ENCODE peak calls at places on chromosome X, in seven cellular contexts. F, E, Y, T, Q, O and J are unnamed samples.

GRCh38 chrX:149248073-149248625 is 257.0 kb downstream of the IDS start:
- DNase-seq in F (no peak), E (no peak), Y (no peak), T (no peak), Q (no peak), O (no peak), J (no peak)

GRCh38 chrX:79080131-79080530 is 64.4 kb upstream of the GPR174 start:
- DNase-seq in F (no peak), E (no peak), Y (no peak), T (no peak), Q (no peak), O (no peak), J (peak; percentile 14)

GRCh38 chrX:148567229-148567628 is 66.8 kb downstream of the AFF2 start:
- DNase-seq in F (peak; percentile 14), E (no peak), Y (no peak), T (no peak), Q (no peak), O (no peak), J (peak; percentile 59)

GRCh38 chrX:17939724-17940123 is 78.6 kb upstream of the RAI2 start:
- DNase-seq in F (no peak), E (no peak), Y (no peak), T (peak; percentile 39), Q (no peak), O (no peak), J (no peak)

GRCh38 chrX:7934026-7934425 is 6.8 kb upstream of the PNPLA4 start:
- DNase-seq in F (no peak), E (no peak), Y (no peak), T (no peak), Q (no peak), O (no peak), J (no peak)

GRCh38 chrX:8433296-8434094 is 31.1 kb upstream of the VCX3B start:
- DNase-seq in F (no peak), E (no peak), Y (no peak), T (peak; percentile 13), Q (no peak), O (no peak), J (no peak)

GRCh38 chrX:5869786-5870185 is 358.9 kb downstream of the NLGN4X start:
- DNase-seq in F (no peak), E (no peak), Y (no peak), T (no peak), Q (no peak), O (no peak), J (no peak)

GRCh38 chrX:82764521-82764920 is 743.6 kb upstream of the POU3F4 start:
- DNase-seq in F (no peak), E (no peak), Y (no peak), T (no peak), Q (no peak), O (no peak), J (no peak)

GRCh38 chrX:97155809-97156208 is 272.1 kb downstream of the RPA4 start:
- DNase-seq in F (no peak), E (no peak), Y (no peak), T (no peak), Q (no peak), O (no peak), J (no peak)

GRCh38 chrX:148574247-148574973 is 74.0 kb downstream of the AFF2 start:
- DNase-seq in F (no peak), E (no peak), Y (no peak), T (no peak), Q (no peak), O (no peak), J (peak; percentile 22)

GRCh38 chrX:18755651-18756050 is 48.2 kb downstream of the PPEF1 start:
- DNase-seq in F (no peak), E (no peak), Y (no peak), T (no peak), Q (no peak), O (no peak), J (no peak)

GRCh38 chrX:136259543-136259942 is 8.3 kb upstream of the MAP7D3 start:
- DNase-seq in F (no peak), E (no peak), Y (no peak), T (no peak), Q (no peak), O (no peak), J (peak; percentile 73)

GRCh38 chrX:20437678-20438077 is 171.0 kb upstream of the RPS6KA3 start:
- DNase-seq in F (no peak), E (no peak), Y (no peak), T (no peak), Q (peak; percentile 57), O (no peak), J (no peak)

GRCh38 chrX:38482183-38482582 is 79.2 kb upstream of the TSPAN7 start:
- DNase-seq in F (no peak), E (no peak), Y (no peak), T (no peak), Q (no peak), O (no peak), J (no peak)

GRCh38 chrX:46308106-46308505 is 237.1 kb downstream of the ZNF674 start:
- DNase-seq in F (no peak), E (no peak), Y (no peak), T (no peak), Q (no peak), O (no peak), J (no peak)

GRCh38 chrX:103012945-103013344 is 51.0 kb downstream of the BEX1 start:
- DNase-seq in F (no peak), E (no peak), Y (no peak), T (peak; percentile 69), Q (no peak), O (no peak), J (peak; percentile 9)

GRCh38 chrX:16852617-16853179 is 17.5 kb downstream of the RBBP7 start:
- DNase-seq in F (no peak), E (no peak), Y (no peak), T (no peak), Q (no peak), O (no peak), J (peak; percentile 20)

GRCh38 chrX:136191171-136191570 is 43.8 kb downstream of the FHL1 start:
- DNase-seq in F (no peak), E (no peak), Y (no peak), T (no peak), Q (no peak), O (no peak), J (no peak)

GRCh38 chrX:23883737-23884354 is 23.9 kb downstream of the APOO start:
- DNase-seq in F (no peak), E (no peak), Y (peak; percentile 6), T (peak; percentile 84), Q (no peak), O (peak; percentile 66), J (peak; percentile 84)

GRCh38 chrX:17374619-17375360 is at the start of gene NHS:
- DNase-seq in F (peak; percentile 83), E (peak; percentile 90), Y (peak; percentile 84), T (peak; percentile 83), Q (no peak), O (peak; percentile 61), J (peak; percentile 86)

GRCh38 chrX:331772-332495 is 13.3 kb upstream of the GTPBP6 start:
- DNase-seq in F (no peak), E (no peak), Y (no peak), T (no peak), Q (no peak), O (no peak), J (no peak)

GRCh38 chrX:327660-328126 is 9.1 kb upstream of the GTPBP6 start:
- DNase-seq in F (no peak), E (no peak), Y (no peak), T (no peak), Q (no peak), O (no peak), J (no peak)

GRCh38 chrX:331145-331771 is 12.7 kb upstream of the GTPBP6 start:
- DNase-seq in F (peak; percentile 66), E (peak; percentile 47), Y (peak; percentile 71), T (peak; percentile 16), Q (no peak), O (no peak), J (peak; percentile 78)

GRCh38 chrX:330726-331144 is 12.1 kb upstream of the GTPBP6 start:
- DNase-seq in F (no peak), E (no peak), Y (no peak), T (no peak), Q (no peak), O (no peak), J (no peak)

GRCh38 chrX:329291-329910 is 10.8 kb upstream of the GTPBP6 start:
- DNase-seq in F (no peak), E (no peak), Y (no peak), T (no peak), Q (no peak), O (no peak), J (no peak)
- TF ChIP-seq EZH2phosphoT487 in F (no peak), E (no peak), Y (no peak), T (no peak), Q (no peak), O (no peak), J (no peak)

DNA sequence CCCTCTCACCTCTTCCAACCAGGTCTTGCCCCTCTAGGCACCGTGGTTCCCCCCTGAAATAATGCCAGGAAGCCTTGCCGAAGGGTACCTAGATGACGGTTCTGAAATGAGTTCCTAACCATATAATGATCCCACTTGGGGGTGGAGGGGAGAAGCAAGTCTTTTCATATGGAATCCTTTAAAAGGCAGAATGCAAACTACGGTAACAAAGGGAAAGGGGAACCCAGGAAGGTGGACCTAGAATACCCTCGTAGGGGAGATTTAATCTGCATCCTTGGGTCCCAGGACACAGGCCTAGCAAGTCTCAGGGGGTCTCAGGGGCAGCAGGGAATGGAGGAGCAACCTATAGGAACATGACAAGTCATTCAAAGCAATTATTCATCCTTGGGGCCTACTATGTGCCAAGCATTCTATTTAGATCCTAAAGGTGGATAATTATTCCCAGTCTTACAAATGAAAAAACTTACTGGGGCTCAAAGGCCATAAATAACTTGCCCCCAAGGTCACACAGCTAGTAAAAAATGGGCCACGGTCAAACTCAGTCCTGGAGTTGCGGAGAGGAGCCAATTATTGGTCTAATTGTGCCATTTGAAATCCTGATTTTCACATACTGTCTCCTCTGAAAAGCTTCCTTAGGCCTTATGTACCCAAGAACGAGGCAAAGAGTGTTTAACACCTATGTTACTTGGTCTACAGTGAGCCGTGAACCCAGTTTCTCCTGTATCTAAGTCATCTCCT is 8.8 kb downstream of the BCOR start:
- DNase-seq in F (no peak), E (no peak), Y (no peak), T (no peak), Q (no peak), O (no peak), J (no peak)
- H3K4me1 ChIP-seq in F (peaks cover 92% of the 10 kb centered on the region), E (peaks cover 91% of the 10 kb centered on the region), Y (peaks cover 53% of the 10 kb centered on the region), T (peaks cover 70% of the 10 kb centered on the region), Q (peaks cover 4% of the 10 kb centered on the region), O (peaks cover 95% of the 10 kb centered on the region), J (peaks cover 6% of the 10 kb centered on the region)

DNA sequence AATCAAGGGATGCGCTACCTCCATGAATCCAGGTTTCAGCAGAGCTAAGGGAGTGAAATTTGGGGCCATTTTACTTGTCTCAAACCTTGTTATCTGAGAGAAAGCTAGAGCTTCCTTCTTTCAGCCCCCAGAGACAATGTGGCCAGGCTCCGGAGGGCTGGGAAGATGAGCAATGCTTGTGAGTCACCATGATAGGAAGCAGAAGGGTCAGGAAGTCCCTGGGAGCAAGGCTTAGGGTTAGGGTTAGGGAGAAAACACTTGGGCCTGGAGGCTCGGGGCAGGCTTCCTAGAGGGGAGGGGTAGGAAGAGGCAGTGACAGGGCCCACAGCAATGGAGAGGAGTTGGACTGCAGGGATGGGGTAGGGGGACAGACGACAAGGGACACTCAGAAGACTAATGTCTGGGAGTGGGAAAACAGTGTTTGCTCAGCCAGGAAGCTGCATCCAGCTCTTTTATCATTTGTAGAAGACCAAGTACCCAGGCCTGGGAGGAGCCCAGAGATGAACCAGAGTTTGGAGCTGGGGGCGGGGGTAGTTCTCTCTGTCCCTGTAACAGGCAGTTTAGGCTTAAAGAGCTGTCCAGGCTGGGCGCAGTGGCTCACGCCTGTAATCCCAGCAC is 16.4 kb upstream of the PORCN start:
- DNase-seq in F (no peak), E (no peak), Y (no peak), T (peak; percentile 40), Q (no peak), O (no peak), J (peak; percentile 68)
- TF ChIP-seq EZH2 in F (no peak), E (no peak), Y (no peak), T (no peak), Q (no peak), O (no peak), J (no peak)

GRCh38 chrX:71543316-71543715 is 10.4 kb downstream of the OGT start:
- DNase-seq in F (peak; percentile 25), E (no peak), Y (no peak), T (peak; percentile 95), Q (no peak), O (no peak), J (peak; percentile 90)
- TF ChIP-seq EZH2phosphoT487 in F (no peak), E (no peak), Y (no peak), T (no peak), Q (no peak), O (no peak), J (no peak)